ENCODE peak calls at places on chromosome 14, in four cellular contexts. One of them, this sample, is unnamed.

GRCh38 chr14:100765991-100766390 is 39.3 kb downstream of the DLK1 start:
- DNase-seq in GM23338: no peak
- DNase-seq in foreskin fibroblast: no peak
- DNase-seq in head of caudate nucleus: no peak
- DNase-seq in this sample: no peak

GRCh38 chr14:61713724-61714437 is 18.6 kb downstream of the HIF1A start:
- DNase-seq in foreskin fibroblast: no peak
- DNase-seq in head of caudate nucleus: no peak
- DNase-seq in GM23338: no peak
- DNase-seq in this sample: no peak

GRCh38 chr14:49769171-49769570 is 1.2 kb downstream of the KLHDC2 start:
- DNase-seq in head of caudate nucleus: no peak
- DNase-seq in GM23338: no peak
- DNase-seq in foreskin fibroblast: peak
- DNase-seq in this sample: no peak

GRCh38 chr14:91372680-91373495 is 44.7 kb downstream of the CCDC88C start:
- DNase-seq in head of caudate nucleus: no peak
- DNase-seq in foreskin fibroblast: no peak
- DNase-seq in GM23338: no peak
- DNase-seq in this sample: no peak

GRCh38 chr14:31934767-31935266 is 142.3 kb upstream of the ARHGAP5 start:
- DNase-seq in head of caudate nucleus: peak
- DNase-seq in GM23338: peak
- DNase-seq in foreskin fibroblast: peak
- DNase-seq in this sample: peak

GRCh38 chr14:96039633-96040311 is 610 bp downstream of the C14orf132 start:
- DNase-seq in foreskin fibroblast: peak
- DNase-seq in GM23338: peak
- DNase-seq in head of caudate nucleus: peak
- DNase-seq in this sample: peak

GRCh38 chr14:73238262-73238852 is 1.1 kb downstream of the PAPLN start:
- DNase-seq in foreskin fibroblast: peak
- DNase-seq in head of caudate nucleus: no peak
- DNase-seq in GM23338: no peak
- DNase-seq in this sample: no peak

GRCh38 chr14:106681161-106681955 is 1155.0 kb downstream of the TMEM121 start:
- DNase-seq in GM23338: no peak
- DNase-seq in head of caudate nucleus: no peak
- DNase-seq in foreskin fibroblast: no peak
- DNase-seq in this sample: no peak

GRCh38 chr14:77158175-77158908 is 16.8 kb upstream of the ZDHHC22 start:
- DNase-seq in GM23338: peak
- DNase-seq in foreskin fibroblast: peak
- DNase-seq in head of caudate nucleus: peak
- DNase-seq in this sample: peak

GRCh38 chr14:99266181-99267178 is 5.5 kb downstream of the BCL11B start:
- DNase-seq in head of caudate nucleus: peak
- DNase-seq in GM23338: peak
- DNase-seq in foreskin fibroblast: peak
- DNase-seq in this sample: peak

GRCh38 chr14:104383088-104383805 is 196.3 kb upstream of the C14orf180 start:
- DNase-seq in foreskin fibroblast: no peak
- DNase-seq in head of caudate nucleus: no peak
- DNase-seq in GM23338: no peak
- DNase-seq in this sample: no peak

GRCh38 chr14:47606601-47607000 is 68.8 kb downstream of the MDGA2 start:
- DNase-seq in head of caudate nucleus: no peak
- DNase-seq in GM23338: no peak
- DNase-seq in foreskin fibroblast: no peak
- DNase-seq in this sample: no peak

GRCh38 chr14:55383039-55383438 is 28.6 kb downstream of the ATG14 start:
- DNase-seq in GM23338: no peak
- DNase-seq in foreskin fibroblast: no peak
- DNase-seq in head of caudate nucleus: no peak
- DNase-seq in this sample: no peak

GRCh38 chr14:71141701-71142374 is 234.6 kb downstream of the PCNX1 start:
- DNase-seq in head of caudate nucleus: no peak
- DNase-seq in foreskin fibroblast: peak
- DNase-seq in GM23338: no peak
- DNase-seq in this sample: no peak

GRCh38 chr14:97719931-97720330 is 922.7 kb downstream of the VRK1 start:
- DNase-seq in head of caudate nucleus: no peak
- DNase-seq in GM23338: no peak
- DNase-seq in foreskin fibroblast: no peak
- DNase-seq in this sample: no peak

GRCh38 chr14:75533791-75534190 is 11.5 kb downstream of the BATF start:
- DNase-seq in GM23338: no peak
- DNase-seq in head of caudate nucleus: no peak
- DNase-seq in foreskin fibroblast: no peak
- DNase-seq in this sample: no peak

GRCh38 chr14:99608591-99608990 is 4.6 kb upstream of the CCDC85C start:
- DNase-seq in GM23338: no peak
- DNase-seq in head of caudate nucleus: no peak
- DNase-seq in foreskin fibroblast: no peak
- DNase-seq in this sample: no peak

GRCh38 chr14:64293976-64294671 is at the start of gene ESR2:
- DNase-seq in head of caudate nucleus: no peak
- DNase-seq in GM23338: peak
- DNase-seq in foreskin fibroblast: peak
- DNase-seq in this sample: peak

GRCh38 chr14:79730911-79731310 is 480.4 kb downstream of the DIO2 start:
- DNase-seq in foreskin fibroblast: no peak
- DNase-seq in head of caudate nucleus: no peak
- DNase-seq in GM23338: no peak
- DNase-seq in this sample: no peak

GRCh38 chr14:95523051-95523817 is 6.8 kb upstream of the SYNE3 start:
- DNase-seq in foreskin fibroblast: no peak
- DNase-seq in head of caudate nucleus: no peak
- DNase-seq in GM23338: no peak
- DNase-seq in this sample: no peak

GRCh38 chr14:45185110-45185814 is 49.5 kb downstream of the FANCM start:
- DNase-seq in head of caudate nucleus: no peak
- DNase-seq in foreskin fibroblast: peak
- DNase-seq in GM23338: no peak
- DNase-seq in this sample: no peak

GRCh38 chr14:54470701-54471100 is 18.1 kb downstream of the GMFB start:
- DNase-seq in GM23338: no peak
- DNase-seq in foreskin fibroblast: no peak
- DNase-seq in head of caudate nucleus: no peak
- DNase-seq in this sample: no peak

GRCh38 chr14:99185436-99186068 is 86.4 kb downstream of the BCL11B start:
- DNase-seq in GM23338: no peak
- DNase-seq in foreskin fibroblast: no peak
- DNase-seq in head of caudate nucleus: no peak
- DNase-seq in this sample: no peak

GRCh38 chr14:100827751-100828447 is 2.0 kb downstream of the MEG3 start:
- DNase-seq in head of caudate nucleus: peak
- DNase-seq in GM23338: no peak
- DNase-seq in foreskin fibroblast: peak
- DNase-seq in this sample: peak

GRCh38 chr14:50347521-50347920 is 35.4 kb downstream of the DMAC2L start:
- DNase-seq in head of caudate nucleus: no peak
- DNase-seq in GM23338: no peak
- DNase-seq in foreskin fibroblast: peak
- DNase-seq in this sample: no peak

GRCh38 chr14:30077946-30078345 is 150.3 kb upstream of the PRKD1 start:
- DNase-seq in foreskin fibroblast: peak
- DNase-seq in GM23338: no peak
- DNase-seq in head of caudate nucleus: no peak
- DNase-seq in this sample: no peak

GRCh38 chr14:95025218-95025617 is 132.1 kb downstream of the DICER1 start:
- DNase-seq in GM23338: no peak
- DNase-seq in foreskin fibroblast: no peak
- DNase-seq in head of caudate nucleus: no peak
- DNase-seq in this sample: no peak

GRCh38 chr14:91694643-91695042 is 37.2 kb downstream of the CATSPERB start:
- DNase-seq in foreskin fibroblast: no peak
- DNase-seq in GM23338: peak
- DNase-seq in head of caudate nucleus: no peak
- DNase-seq in this sample: no peak

GRCh38 chr14:53850714-53851296 is 105.8 kb downstream of the BMP4 start:
- DNase-seq in head of caudate nucleus: no peak
- DNase-seq in foreskin fibroblast: peak
- DNase-seq in GM23338: no peak
- DNase-seq in this sample: no peak

GRCh38 chr14:56002876-56003625 is 115.2 kb upstream of the PELI2 start:
- DNase-seq in foreskin fibroblast: no peak
- DNase-seq in GM23338: peak
- DNase-seq in head of caudate nucleus: no peak
- DNase-seq in this sample: no peak

GRCh38 chr14:39988939-39989338 is 556.7 kb upstream of the FBXO33 start:
- DNase-seq in head of caudate nucleus: no peak
- DNase-seq in GM23338: peak
- DNase-seq in foreskin fibroblast: peak
- DNase-seq in this sample: no peak

GRCh38 chr14:104749111-104749649 is 3.8 kb upstream of the SIVA1 start:
- DNase-seq in head of caudate nucleus: peak
- DNase-seq in GM23338: no peak
- DNase-seq in foreskin fibroblast: peak
- DNase-seq in this sample: no peak

GRCh38 chr14:45891417-45892080 is 638.5 kb upstream of the MIS18BP1 start:
- DNase-seq in foreskin fibroblast: no peak
- DNase-seq in head of caudate nucleus: peak
- DNase-seq in GM23338: peak
- DNase-seq in this sample: peak

GRCh38 chr14:39426605-39427004 is 5.6 kb downstream of the FBXO33 start:
- DNase-seq in foreskin fibroblast: peak
- DNase-seq in head of caudate nucleus: no peak
- DNase-seq in GM23338: peak
- DNase-seq in this sample: no peak

GRCh38 chr14:90805662-90806548 is 10.3 kb downstream of the TTC7B start:
- DNase-seq in head of caudate nucleus: peak
- DNase-seq in GM23338: no peak
- DNase-seq in foreskin fibroblast: no peak
- DNase-seq in this sample: no peak

GRCh38 chr14:72812292-72812851 is 81.5 kb downstream of the DPF3 start:
- DNase-seq in foreskin fibroblast: no peak
- DNase-seq in head of caudate nucleus: peak
- DNase-seq in GM23338: peak
- DNase-seq in this sample: peak